ENCODE peak calls at places on chromosomes 12 and 14, in nine cellular contexts. One of them, this sample, is unnamed.

GRCh38 chr12:62600038-62600437 is 133.4 kb downstream of the MON2 start:
- DNase-seq in SW480: no peak
- DNase-seq in coronary artery: no peak
- DNase-seq in stimulated activated naive B cell treated with anti-CD40 and anti-IgM and Interleukin-4, amounts not matched to agents 10 μg/mL and 1 μg/mL and 100 μg/mL, for 72 hours: no peak
- DNase-seq in astrocyte of the spinal cord: no peak
- DNase-seq in kidney epithelial cell: no peak
- DNase-seq in GM13976: no peak
- DNase-seq in T-helper 22 cell: no peak
- DNase-seq in activated CD4-positive, CD25-positive, alpha-beta regulatory T cell: no peak
- DNase-seq in this sample: no peak

GRCh38 chr12:125140239-125140917 is 75.1 kb downstream of the AACS start:
- DNase-seq in SW480: no peak
- DNase-seq in coronary artery: no peak
- DNase-seq in stimulated activated naive B cell treated with anti-CD40 and anti-IgM and Interleukin-4, amounts not matched to agents 10 μg/mL and 1 μg/mL and 100 μg/mL, for 72 hours: no peak
- DNase-seq in astrocyte of the spinal cord: peak
- DNase-seq in kidney epithelial cell: peak
- DNase-seq in GM13976: no peak
- DNase-seq in T-helper 22 cell: no peak
- DNase-seq in activated CD4-positive, CD25-positive, alpha-beta regulatory T cell: no peak
- DNase-seq in this sample: no peak

GRCh38 chr12:130137141-130138018 is 24.9 kb upstream of the FZD10 start:
- DNase-seq in SW480: no peak
- DNase-seq in coronary artery: no peak
- DNase-seq in stimulated activated naive B cell treated with anti-CD40 and anti-IgM and Interleukin-4, amounts not matched to agents 10 μg/mL and 1 μg/mL and 100 μg/mL, for 72 hours: no peak
- DNase-seq in astrocyte of the spinal cord: no peak
- DNase-seq in kidney epithelial cell: no peak
- DNase-seq in GM13976: no peak
- DNase-seq in T-helper 22 cell: no peak
- DNase-seq in activated CD4-positive, CD25-positive, alpha-beta regulatory T cell: no peak
- DNase-seq in this sample: no peak

GRCh38 chr14:92490239-92490959 is 23.2 kb upstream of the RIN3 start:
- DNase-seq in SW480: no peak
- DNase-seq in coronary artery: no peak
- DNase-seq in stimulated activated naive B cell treated with anti-CD40 and anti-IgM and Interleukin-4, amounts not matched to agents 10 μg/mL and 1 μg/mL and 100 μg/mL, for 72 hours: no peak
- DNase-seq in astrocyte of the spinal cord: no peak
- DNase-seq in kidney epithelial cell: no peak
- DNase-seq in GM13976: no peak
- DNase-seq in T-helper 22 cell: no peak
- DNase-seq in activated CD4-positive, CD25-positive, alpha-beta regulatory T cell: no peak
- DNase-seq in this sample: no peak

GRCh38 chr14:72965249-72965648 is 39.0 kb downstream of the DCAF4 start:
- DNase-seq in SW480: peak
- DNase-seq in coronary artery: no peak
- DNase-seq in stimulated activated naive B cell treated with anti-CD40 and anti-IgM and Interleukin-4, amounts not matched to agents 10 μg/mL and 1 μg/mL and 100 μg/mL, for 72 hours: no peak
- DNase-seq in astrocyte of the spinal cord: no peak
- DNase-seq in kidney epithelial cell: no peak
- DNase-seq in GM13976: no peak
- DNase-seq in T-helper 22 cell: no peak
- DNase-seq in activated CD4-positive, CD25-positive, alpha-beta regulatory T cell: no peak
- DNase-seq in this sample: no peak

GRCh38 chr14:95040723-95041476 is 116.4 kb downstream of the DICER1 start:
- DNase-seq in SW480: no peak
- DNase-seq in coronary artery: peak
- DNase-seq in stimulated activated naive B cell treated with anti-CD40 and anti-IgM and Interleukin-4, amounts not matched to agents 10 μg/mL and 1 μg/mL and 100 μg/mL, for 72 hours: no peak
- DNase-seq in astrocyte of the spinal cord: peak
- DNase-seq in kidney epithelial cell: no peak
- DNase-seq in GM13976: peak
- DNase-seq in T-helper 22 cell: no peak
- DNase-seq in activated CD4-positive, CD25-positive, alpha-beta regulatory T cell: no peak
- DNase-seq in this sample: no peak

GRCh38 chr14:92645841-92646478 is 102.5 kb downstream of the LGMN start:
- DNase-seq in SW480: no peak
- DNase-seq in coronary artery: no peak
- DNase-seq in stimulated activated naive B cell treated with anti-CD40 and anti-IgM and Interleukin-4, amounts not matched to agents 10 μg/mL and 1 μg/mL and 100 μg/mL, for 72 hours: no peak
- DNase-seq in astrocyte of the spinal cord: peak
- DNase-seq in kidney epithelial cell: no peak
- DNase-seq in GM13976: no peak
- DNase-seq in T-helper 22 cell: no peak
- DNase-seq in activated CD4-positive, CD25-positive, alpha-beta regulatory T cell: no peak
- DNase-seq in this sample: no peak

GRCh38 chr14:73723799-73724621 is 9.8 kb upstream of the PNMA1 start:
- DNase-seq in SW480: no peak
- DNase-seq in coronary artery: peak
- DNase-seq in stimulated activated naive B cell treated with anti-CD40 and anti-IgM and Interleukin-4, amounts not matched to agents 10 μg/mL and 1 μg/mL and 100 μg/mL, for 72 hours: no peak
- DNase-seq in astrocyte of the spinal cord: peak
- DNase-seq in kidney epithelial cell: no peak
- DNase-seq in GM13976: no peak
- DNase-seq in T-helper 22 cell: no peak
- DNase-seq in activated CD4-positive, CD25-positive, alpha-beta regulatory T cell: no peak
- DNase-seq in this sample: no peak

GRCh38 chr12:109739747-109740693 is 26.4 kb downstream of the FAM222A start:
- DNase-seq in SW480: no peak
- DNase-seq in coronary artery: no peak
- DNase-seq in stimulated activated naive B cell treated with anti-CD40 and anti-IgM and Interleukin-4, amounts not matched to agents 10 μg/mL and 1 μg/mL and 100 μg/mL, for 72 hours: no peak
- DNase-seq in astrocyte of the spinal cord: no peak
- DNase-seq in kidney epithelial cell: no peak
- DNase-seq in GM13976: no peak
- DNase-seq in T-helper 22 cell: no peak
- DNase-seq in activated CD4-positive, CD25-positive, alpha-beta regulatory T cell: no peak
- DNase-seq in this sample: peak

GRCh38 chr12:8697120-8697475 is 693 bp upstream of the RIMKLB start:
- DNase-seq in SW480: peak
- DNase-seq in coronary artery: no peak
- DNase-seq in stimulated activated naive B cell treated with anti-CD40 and anti-IgM and Interleukin-4, amounts not matched to agents 10 μg/mL and 1 μg/mL and 100 μg/mL, for 72 hours: no peak
- DNase-seq in astrocyte of the spinal cord: peak
- DNase-seq in kidney epithelial cell: no peak
- DNase-seq in GM13976: no peak
- DNase-seq in T-helper 22 cell: no peak
- DNase-seq in activated CD4-positive, CD25-positive, alpha-beta regulatory T cell: no peak
- DNase-seq in this sample: no peak